ENCODE peak calls at places on chromosomes 7 and 10, in six cellular contexts. S is CD4-positive, CD25-positive, alpha-beta regulatory T cell; Y is stimulated activated CD8-positive, alpha-beta memory T cell treated with anti-CD3 and anti-CD28 coated beads, Interleukin-2, amount 100 ng/mL, for 1 hour; O is keratinocyte; P is activated T-helper 1 cell treated with anti-CD3 and anti-CD28 coated beads, Interleukin-12 subunit alpha, Interleukin-12 subunit beta, Interleukin-2, Interleukin-4 antibody, amounts not matched to agents 30 ng/mL and 10 ng/mL and 1 ng/mL, durations not matched to agents 14 hours and 24 hours and 36 hours; E is HS-27A. W is an unnamed sample.
A peak's percentile ranks its signal among the peaks of the same experiment; 100 is the strongest.

GRCh38 chr10:80371462-80371861 is 14.9 kb downstream of the DYDC2 start:
- DNase-seq in S (no peak), Y (no peak), O (no peak), P (no peak), E (no peak), W (no peak)

GRCh38 chr10:34612446-34612845 is 202.7 kb downstream of the PARD3 start:
- DNase-seq in S (no peak), Y (no peak), O (peak; percentile 7), P (no peak), E (no peak), W (no peak)

GRCh38 chr10:60778978-60779668 is 845 bp downstream of the CDK1 start:
- DNase-seq in S (no peak), Y (no peak), O (no peak), P (no peak), E (no peak), W (no peak)

GRCh38 chr7:143384741-143385631 is 3.8 kb downstream of the ZYX start:
- DNase-seq in S (no peak), Y (no peak), O (no peak), P (no peak), E (no peak), W (no peak)

GRCh38 chr10:71812016-71812912 is 38.8 kb downstream of the PSAP start:
- DNase-seq in S (peak; percentile 74), Y (peak; percentile 67), O (no peak), P (peak; percentile 54), E (no peak), W (no peak)

GRCh38 chr7:2787251-2787968 is 56.7 kb downstream of the GNA12 start:
- DNase-seq in S (no peak), Y (no peak), O (no peak), P (no peak), E (no peak), W (no peak)

GRCh38 chr7:35257251-35258124 is 3.6 kb upstream of the TBX20 start:
- DNase-seq in S (no peak), Y (no peak), O (no peak), P (no peak), E (no peak), W (no peak)

GRCh38 chr10:128210215-128211063 is 84.2 kb upstream of the MKI67 start:
- DNase-seq in S (peak; percentile 73), Y (peak; percentile 63), O (no peak), P (peak; percentile 72), E (no peak), W (no peak)

GRCh38 chr10:102675151-102675886 is 31.0 kb downstream of the TRIM8 start:
- DNase-seq in S (no peak), Y (no peak), O (no peak), P (no peak), E (no peak), W (no peak)

GRCh38 chr7:92010215-92010614 is 69.6 kb downstream of the AKAP9 start:
- DNase-seq in S (no peak), Y (no peak), O (no peak), P (no peak), E (no peak), W (no peak)

GRCh38 chr7:34949356-34949755 is 87.9 kb downstream of the DPY19L1 start:
- DNase-seq in S (no peak), Y (no peak), O (no peak), P (no peak), E (no peak), W (no peak)

GRCh38 chr10:24944512-24945255 is 7.7 kb downstream of the PRTFDC1 start:
- DNase-seq in S (no peak), Y (no peak), O (no peak), P (no peak), E (peak; percentile 46), W (no peak)

GRCh38 chr7:141649137-141649864 is 52.7 kb downstream of the DENND11 start:
- DNase-seq in S (no peak), Y (no peak), O (no peak), P (no peak), E (no peak), W (no peak)

GRCh38 chr10:13784067-13784466 is 197.3 kb downstream of the PRPF18 start:
- DNase-seq in S (peak; percentile 40), Y (no peak), O (no peak), P (no peak), E (no peak), W (no peak)